ENCODE peak calls at places on chromosomes 16 and 17, in six cellular contexts. C is HepG2, L is H1, Q is GM12878, K is GM12891, R is K562. A is an unnamed sample.

GRCh38 chr17:57444632-57445031 is 188.3 kb downstream of the MSI2 start:
- DNase-seq in C (no peak), L (no peak), Q (no peak), K (no peak), R (no peak), A (no peak)

GRCh38 chr16:1825864-1826690 is 548 bp downstream of the HAGH start:
- DNase-seq in C (peak), L (no peak), Q (no peak), K (peak), R (no peak), A (no peak)

GRCh38 chr16:48942996-48943395 is 333.0 kb upstream of the N4BP1 start:
- DNase-seq in C (no peak), L (no peak), Q (no peak), K (no peak), R (no peak), A (no peak)

GRCh38 chr17:77225246-77225645 is 84.5 kb downstream of the SEC14L1 start:
- DNase-seq in C (no peak), L (no peak), Q (no peak), K (no peak), R (no peak), A (no peak)

GRCh38 chr16:81485824-81486554 is 41.4 kb downstream of the CMIP start:
- DNase-seq in C (no peak), L (no peak), Q (no peak), K (no peak), R (no peak), A (no peak)

GRCh38 chr16:57531253-57531575 is 5.2 kb downstream of the CCDC102A start:
- DNase-seq in C (no peak), L (no peak), Q (no peak), K (no peak), R (no peak), A (no peak)

GRCh38 chr16:35142809-35143192 is 1683.4 kb downstream of the TP53TG3F start:
- DNase-seq in C (no peak), L (no peak), Q (no peak), K (no peak), R (no peak), A (no peak)

GRCh38 chr17:35376245-35376644 is 2.8 kb upstream of the SLFN11 start:
- DNase-seq in C (no peak), L (no peak), Q (no peak), K (no peak), R (no peak), A (no peak)

GRCh38 chr17:58121925-58122324 is 26.3 kb upstream of the OR4D1 start:
- DNase-seq in C (peak), L (no peak), Q (no peak), K (peak), R (peak), A (no peak)

GRCh38 chr17:60502145-60502544 is 23.9 kb downstream of the APPBP2 start:
- DNase-seq in C (no peak), L (no peak), Q (no peak), K (no peak), R (no peak), A (no peak)

GRCh38 chr17:75505640-75506039 is 9.7 kb downstream of the CASKIN2 start:
- DNase-seq in C (no peak), L (no peak), Q (no peak), K (no peak), R (no peak), A (no peak)
- TF ChIP-seq POLR2A in C (no peak), L (no peak), Q (no peak), K (no peak), R (no peak), A (no peak)

GRCh38 chr17:70271200-70271599 is 101.9 kb downstream of the KCNJ2 start:
- DNase-seq in C (no peak), L (no peak), Q (no peak), K (no peak), R (no peak), A (no peak)
- TF ChIP-seq TAF1 in C (no peak), L (no peak), Q (no peak), K (no peak), R (no peak), A (no peak)

GRCh38 chr17:13599168-13599577 is 2.6 kb downstream of the HS3ST3A1 start:
- DNase-seq in C (no peak), L (no peak), Q (no peak), K (no peak), R (no peak), A (no peak)
- TF ChIP-seq POLR2AphosphoS5 in C (no peak), L (no peak), Q (no peak), K (no peak), R (no peak), A (no peak)

DNA sequence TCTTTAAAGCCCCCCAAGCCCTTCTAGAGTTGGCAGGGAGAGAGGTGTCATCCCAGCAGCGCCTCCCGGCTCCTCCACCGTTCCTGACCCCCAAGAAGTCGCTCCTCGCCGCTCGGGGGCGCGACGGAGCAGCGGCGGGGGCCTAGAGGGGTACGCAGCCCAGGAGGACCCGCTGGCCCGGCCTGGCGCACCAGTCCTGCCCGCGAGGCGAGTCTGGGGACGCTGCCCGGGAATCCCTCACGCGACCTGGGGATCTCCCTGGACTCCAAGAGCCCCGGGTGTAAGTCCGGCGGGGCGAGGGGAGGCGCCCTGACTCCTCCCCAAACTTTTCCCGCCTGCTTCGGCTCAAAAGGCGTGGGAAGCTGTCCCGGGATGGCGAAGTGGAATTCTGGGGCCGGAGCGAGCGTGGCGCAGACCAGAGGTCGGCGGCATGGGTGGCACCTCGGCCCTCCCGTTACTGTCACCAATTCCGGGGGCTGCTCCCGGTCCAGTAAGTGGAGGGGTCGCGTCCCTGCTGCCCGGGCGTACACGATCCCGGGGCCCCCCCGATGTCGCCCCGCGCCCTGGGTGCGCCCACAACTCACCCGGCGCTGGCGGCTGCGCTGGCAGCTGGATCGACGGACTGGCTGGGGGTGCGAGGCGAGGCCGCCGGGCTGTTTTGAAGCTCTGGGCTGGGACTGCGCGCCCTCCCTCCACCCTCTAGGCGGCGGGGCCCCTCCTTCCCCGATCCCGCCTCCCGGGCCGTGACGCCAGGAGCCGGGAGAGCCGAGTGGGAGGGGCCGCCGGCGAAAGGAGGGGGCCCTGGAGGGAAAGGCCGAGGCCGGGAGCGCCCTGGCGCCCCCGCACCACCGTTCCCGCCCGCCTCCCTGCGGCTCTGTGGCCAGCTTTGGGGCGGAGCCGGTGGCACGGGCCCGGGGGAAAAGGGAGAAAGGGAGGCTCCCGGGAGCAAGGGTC is at the start of gene EMP2:
- DNase-seq in C (peak), L (peak), Q (no peak), K (peak), R (peak), A (peak)
- TF ChIP-seq POLR2A in C (peak), L (peak), Q (no peak), K (no peak), R (no peak), A (no peak)

GRCh38 chr17:45296833-45297124 is 20.0 kb downstream of the MAP3K14 start:
- DNase-seq in C (no peak), L (no peak), Q (no peak), K (no peak), R (no peak), A (no peak)
- TF ChIP-seq TAF1 in C (no peak), L (no peak), Q (no peak), K (no peak), R (no peak), A (no peak)

GRCh38 chr17:2723997-2724782 is 12.6 kb upstream of the CLUH start:
- DNase-seq in C (no peak), L (peak), Q (no peak), K (no peak), R (peak), A (no peak)
- TF ChIP-seq POLR2AphosphoS5 in C (no peak), L (no peak), Q (no peak), K (no peak), R (no peak), A (no peak)

GRCh38 chr17:39534768-39535405 is 72.8 kb downstream of the NEUROD2 start:
- DNase-seq in C (no peak), L (no peak), Q (no peak), K (no peak), R (no peak), A (no peak)
- TF ChIP-seq POLR2A in C (no peak), L (no peak), Q (no peak), K (no peak), R (no peak), A (no peak)

GRCh38 chr17:44223574-44224046 is 4.1 kb upstream of the UBTF start:
- DNase-seq in C (no peak), L (no peak), Q (no peak), K (no peak), R (no peak), A (no peak)
- TF ChIP-seq TAF1 in C (no peak), L (no peak), Q (no peak), K (no peak), R (no peak), A (no peak)

A was measured in GM12892.